ENCODE peak calls at places on chromosome 11, in nine cellular contexts. T is WTC11, A is thoracic aorta, J is AG04450, N is fibroblast of mammary gland, Z is activated gamma-delta T cell treated with Interleukin-2 at 50 U/mL for 16 hours, D is lower leg skin, S is cardiac fibroblast, Q is AG09319. P is an unnamed sample.

GRCh38 chr11:66251811-66252210 is 16.6 kb upstream of the RAB1B start:
- DNase-seq in T (no peak), A (no peak), J (no peak), N (no peak), Z (no peak), D (no peak), S (no peak), Q (no peak), P (no peak)

GRCh38 chr11:2534957-2535672 is 90.3 kb downstream of the KCNQ1 start:
- DNase-seq in T (no peak), A (no peak), J (no peak), N (no peak), Z (no peak), D (no peak), S (no peak), Q (no peak), P (peak)

GRCh38 chr11:106031210-106031845 is 9.3 kb upstream of the MSANTD4 start:
- DNase-seq in T (no peak), A (no peak), J (no peak), N (peak), Z (no peak), D (no peak), S (no peak), Q (no peak), P (no peak)

GRCh38 chr11:74948546-74948897 is 369 bp downstream of the XRRA1 start:
- DNase-seq in T (no peak), A (no peak), J (no peak), N (peak), Z (no peak), D (no peak), S (peak), Q (no peak), P (no peak)

GRCh38 chr11:47220401-47220821 is 5.6 kb downstream of the DDB2 start:
- DNase-seq in T (no peak), A (no peak), J (no peak), N (peak), Z (no peak), D (no peak), S (peak), Q (no peak), P (no peak)

GRCh38 chr11:93326681-93327080 is 3.9 kb upstream of the DEUP1 start:
- DNase-seq in T (no peak), A (no peak), J (no peak), N (no peak), Z (no peak), D (no peak), S (no peak), Q (no peak), P (no peak)

GRCh38 chr11:114397349-114397982 is 2.8 kb downstream of the C11orf71 start:
- DNase-seq in T (no peak), A (no peak), J (no peak), N (peak), Z (no peak), D (no peak), S (no peak), Q (no peak), P (no peak)

GRCh38 chr11:6357222-6357621 is 33.1 kb upstream of the SMPD1 start:
- DNase-seq in T (no peak), A (peak), J (peak), N (peak), Z (no peak), D (peak), S (peak), Q (peak), P (no peak)

GRCh38 chr11:119026970-119027369 is 3.7 kb downstream of the SLC37A4 start:
- DNase-seq in T (no peak), A (no peak), J (no peak), N (no peak), Z (no peak), D (no peak), S (no peak), Q (no peak), P (no peak)

GRCh38 chr11:8934735-8935478 is 2.2 kb upstream of the C11orf16 start:
- DNase-seq in T (no peak), A (no peak), J (peak), N (peak), Z (no peak), D (no peak), S (peak), Q (no peak), P (peak)

GRCh38 chr11:104061851-104062521 is 25.5 kb downstream of the DDI1 start:
- DNase-seq in T (no peak), A (no peak), J (no peak), N (peak), Z (no peak), D (no peak), S (peak), Q (no peak), P (no peak)

P was measured in endodermal cell.